ENCODE peak calls at places on chromosomes 4 and X, in eight cellular contexts. Q is NCI-H748 treated with DMSO at 0.1 percent for 48 hours; U is CD4-positive, alpha-beta T cell; L is astrocyte; G is activated CD8-positive, alpha-beta memory T cell treated with anti-CD3 and anti-CD28 coated beads for 48 hours; V is GM04504; E is WTC11; C is OCI-LY7. S is an unnamed sample.

GRCh38 chr4:105061720-105062119 is 85.0 kb upstream of the TET2 start:
- DNase-seq in Q (no peak), U (no peak), L (no peak), G (no peak), V (no peak), E (no peak), C (no peak), S (no peak)

GRCh38 chr4:179164642-179165338 is 1722.6 kb upstream of the AGA start:
- DNase-seq in Q (no peak), U (no peak), L (no peak), G (no peak), V (no peak), E (no peak), C (no peak), S (no peak)

GRCh38 chr4:102500371-102501175 is 586 bp upstream of the NFKB1 start:
- DNase-seq in Q (no peak), U (peak), L (peak), G (no peak), V (no peak), E (peak), C (peak), S (peak)

GRCh38 chr4:173468314-173468713 is 61.7 kb downstream of the HAND2 start:
- DNase-seq in Q (no peak), U (no peak), L (no peak), G (no peak), V (no peak), E (no peak), C (no peak), S (no peak)

GRCh38 chr4:182752158-182752910 is 164.9 kb downstream of the DCTD start:
- DNase-seq in Q (no peak), U (no peak), L (peak), G (no peak), V (peak), E (no peak), C (no peak), S (peak)

GRCh38 chrX:39052751-39053150 is 251.5 kb downstream of the MID1IP1 start:
- DNase-seq in Q (no peak), U (no peak), L (no peak), G (no peak), V (no peak), E (no peak), C (no peak), S (no peak)

GRCh38 chrX:149275836-149276235 is 229.3 kb downstream of the IDS start:
- DNase-seq in Q (no peak), U (no peak), L (no peak), G (no peak), V (no peak), E (no peak), C (no peak), S (no peak)

GRCh38 chrX:155215443-155216178 is 649 bp upstream of the VBP1 start:
- DNase-seq in Q (no peak), U (no peak), L (no peak), G (no peak), V (no peak), E (no peak), C (no peak), S (no peak)

GRCh38 chr4:92163348-92163747 is 140.4 kb upstream of the GRID2 start:
- DNase-seq in Q (no peak), U (no peak), L (no peak), G (no peak), V (no peak), E (no peak), C (peak), S (peak)

GRCh38 chrX:152823657-152824056 is 6.9 kb downstream of the CETN2 start:
- DNase-seq in Q (no peak), U (no peak), L (no peak), G (no peak), V (no peak), E (no peak), C (no peak), S (no peak)

GRCh38 chrX:139194571-139195280 is 335.8 kb upstream of the F9 start:
- DNase-seq in Q (peak), U (no peak), L (peak), G (no peak), V (no peak), E (peak), C (no peak), S (peak)

GRCh38 chr4:2954358-2955185 is 8.6 kb downstream of the NOP14 start:
- DNase-seq in Q (no peak), U (no peak), L (no peak), G (peak), V (no peak), E (peak), C (peak), S (no peak)

GRCh38 chr4:37601527-37601926 is 84.6 kb downstream of the RELL1 start:
- DNase-seq in Q (no peak), U (no peak), L (peak), G (no peak), V (no peak), E (no peak), C (no peak), S (peak)

GRCh38 chr4:154961263-154961662 is 180.2 kb downstream of the RBM46 start:
- DNase-seq in Q (no peak), U (no peak), L (no peak), G (no peak), V (no peak), E (no peak), C (no peak), S (no peak)

GRCh38 chr4:94995684-94996394 is 238.1 kb downstream of the BMPR1B start:
- DNase-seq in Q (no peak), U (no peak), L (peak), G (no peak), V (no peak), E (peak), C (no peak), S (peak)

GRCh38 chr4:119321921-119322687 is at the start of gene FABP2:
- DNase-seq in Q (no peak), U (no peak), L (no peak), G (no peak), V (no peak), E (no peak), C (no peak), S (no peak)

GRCh38 chr4:142416121-142416520 is 430.0 kb downstream of the INPP4B start:
- DNase-seq in Q (no peak), U (no peak), L (peak), G (no peak), V (no peak), E (no peak), C (no peak), S (peak)